ENCODE peak calls at places on chromosomes 3 and 15, in nine cellular contexts. Y is fibroblast of lung, N is thoracic aorta, B is Peyer's patch, L is HCT116, F is lower lobe of right lung, T is GM23338, H is cardiac muscle cell, X is tibial nerve. W is an unnamed sample.

GRCh38 chr15:74222705-74223104 is 13.4 kb upstream of the CCDC33 start:
- DNase-seq in Y (no peak), N (no peak), B (no peak), L (no peak), F (no peak), T (peak; percentile 51), H (no peak), X (no peak), W (no peak)

GRCh38 chr15:70528270-70528706 is 235.1 kb downstream of the UACA start:
- DNase-seq in Y (peak; percentile 85), N (no peak), B (peak; percentile 77), L (peak; percentile 40), F (no peak), T (no peak), H (peak; percentile 79), X (no peak), W (no peak)

GRCh38 chr3:171748341-171748918 is 61.9 kb downstream of the PLD1 start:
- DNase-seq in Y (peak; percentile 70), N (no peak), B (no peak), L (no peak), F (no peak), T (peak; percentile 30), H (peak; percentile 89), X (no peak), W (no peak)

GRCh38 chr3:130093741-130094391 is 12.2 kb downstream of the ALG1L2 start:
- DNase-seq in Y (no peak), N (no peak), B (peak; percentile 61), L (no peak), F (peak; percentile 51), T (peak; percentile 51), H (no peak), X (no peak), W (no peak)

GRCh38 chr3:3066378-3066777 is 43.8 kb downstream of the IL5RA start:
- DNase-seq in Y (no peak), N (no peak), B (no peak), L (no peak), F (no peak), T (no peak), H (no peak), X (no peak), W (no peak)

GRCh38 chr15:52620496-52620895 is 51.7 kb upstream of the ARPP19 start:
- DNase-seq in Y (no peak), N (no peak), B (no peak), L (no peak), F (no peak), T (no peak), H (no peak), X (no peak), W (no peak)

GRCh38 chr3:69248394-69248793 is 126.0 kb upstream of the LMOD3 start:
- DNase-seq in Y (no peak), N (no peak), B (no peak), L (no peak), F (no peak), T (no peak), H (no peak), X (no peak), W (no peak)

GRCh38 chr3:134682196-134682880 is 31.5 kb upstream of the KY start:
- DNase-seq in Y (peak; percentile 42), N (no peak), B (no peak), L (no peak), F (no peak), T (no peak), H (no peak), X (no peak), W (no peak)

GRCh38 chr3:111610612-111611054 is 15.5 kb upstream of the ZBED2 start:
- DNase-seq in Y (peak; percentile 41), N (no peak), B (no peak), L (peak; percentile 62), F (no peak), T (no peak), H (no peak), X (no peak), W (no peak)

GRCh38 chr3:9123849-9124248 is 125.6 kb downstream of the SRGAP3 start:
- DNase-seq in Y (no peak), N (no peak), B (no peak), L (no peak), F (no peak), T (no peak), H (no peak), X (no peak), W (no peak)

GRCh38 chr3:101936419-101937331 is 87.4 kb downstream of the NFKBIZ start:
- DNase-seq in Y (peak; percentile 92), N (no peak), B (no peak), L (no peak), F (no peak), T (no peak), H (peak; percentile 89), X (no peak), W (no peak)

GRCh38 chr15:39880718-39881387 is 39.2 kb downstream of the GPR176 start:
- DNase-seq in Y (no peak), N (no peak), B (no peak), L (no peak), F (no peak), T (no peak), H (no peak), X (no peak), W (no peak)

GRCh38 chr3:74426571-74426970 is 187.9 kb downstream of the CNTN3 start:
- DNase-seq in Y (no peak), N (no peak), B (no peak), L (no peak), F (no peak), T (no peak), H (peak; percentile 43), X (no peak), W (no peak)

GRCh38 chr3:167736264-167736787 is 805 bp downstream of the SERPINI1 start:
- DNase-seq in Y (no peak), N (no peak), B (no peak), L (no peak), F (no peak), T (no peak), H (no peak), X (no peak), W (no peak)

GRCh38 chr15:86165263-86166204 is 85.9 kb downstream of the AGBL1 start:
- DNase-seq in Y (peak; percentile 83), N (no peak), B (no peak), L (no peak), F (no peak), T (no peak), H (no peak), X (no peak), W (no peak)

GRCh38 chr3:122406198-122406597 is 9.7 kb downstream of the WDR5B start:
- DNase-seq in Y (no peak), N (no peak), B (no peak), L (no peak), F (no peak), T (no peak), H (no peak), X (no peak), W (no peak)
- TF ChIP-seq CTCF in Y (no peak), N (no peak), B (no peak), L (no peak), F (no peak), T (no peak), H (no peak), X (no peak), W (no peak)

DNA sequence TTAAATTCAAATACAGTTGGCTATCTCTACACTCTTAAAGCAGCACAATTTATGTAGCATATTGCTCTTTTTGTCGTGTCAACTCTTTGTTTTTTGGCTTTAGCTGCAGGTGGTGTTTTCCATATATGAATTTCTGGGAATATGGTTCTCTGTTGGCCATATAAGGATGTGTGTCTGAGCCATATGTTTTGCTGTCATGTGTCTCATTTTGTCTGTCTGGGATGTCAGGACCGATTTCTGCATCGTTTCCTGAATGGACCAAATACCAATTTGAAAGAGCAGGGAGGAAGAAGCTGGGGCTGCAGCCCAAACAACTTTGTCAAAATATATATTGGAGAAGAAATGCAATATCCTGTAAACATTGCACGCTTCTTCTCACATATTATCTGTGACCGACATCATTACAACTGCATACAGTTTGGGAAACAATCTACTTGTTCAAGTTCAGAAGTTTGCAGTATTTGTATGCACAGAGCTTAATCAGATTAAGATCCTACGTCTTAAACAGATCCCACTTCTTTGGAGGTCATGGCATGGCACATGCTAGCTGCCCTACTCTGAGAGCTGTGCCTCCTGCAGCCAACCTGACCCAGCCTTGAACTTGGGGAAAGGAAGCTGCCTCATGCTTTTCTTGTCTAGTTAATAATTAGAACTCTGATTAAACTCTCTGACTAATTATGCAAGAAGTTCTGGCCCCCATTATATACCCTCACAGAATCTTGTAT is 4.0 kb upstream of the SATB1 start:
- DNase-seq in Y (no peak), N (no peak), B (no peak), L (no peak), F (no peak), T (no peak), H (no peak), X (no peak), W (no peak)
- H3K4me1 ChIP-seq in Y (peaks cover 2% of the 10 kb centered on the region), N (no peaks in the 10 kb centered on the region), B (peaks cover 4% of the 10 kb centered on the region), L (peaks cover 13% of the 10 kb centered on the region), F (peaks cover 9% of the 10 kb centered on the region), T (peaks cover 27% of the 10 kb centered on the region), H (no peaks in the 10 kb centered on the region), X (no peaks in the 10 kb centered on the region), W (no peaks in the 10 kb centered on the region)

DNA sequence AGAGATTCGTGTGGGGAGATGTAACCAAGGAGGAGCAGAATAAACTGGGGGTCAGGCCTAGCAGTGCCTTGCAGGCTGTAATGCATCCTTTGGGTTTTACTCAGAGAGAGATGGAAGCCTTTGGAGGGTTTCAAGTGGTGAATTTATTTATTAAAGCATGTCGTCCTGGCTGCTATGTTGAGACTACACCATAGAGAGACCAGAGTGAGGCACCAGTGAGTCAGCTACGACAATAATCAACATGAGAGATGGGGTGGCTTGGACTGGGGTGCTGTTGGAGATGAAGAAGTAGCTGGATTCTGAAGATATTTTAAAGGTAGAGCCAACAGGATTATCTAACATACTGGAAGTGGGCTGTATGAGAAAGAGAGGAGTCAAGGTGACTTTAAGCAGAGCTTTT is 335.3 kb upstream of the ARHGEF26 start:
- DNase-seq in Y (no peak), N (no peak), B (no peak), L (no peak), F (no peak), T (peak; percentile 48), H (no peak), X (no peak), W (no peak)
- TF ChIP-seq CTCF in Y (no peak), N (no peak), B (no peak), L (peak; percentile 21), F (no peak), T (peak; percentile 46), H (no peak), X (no peak), W (no peak)

GRCh38 chr3:86973440-86973839 is 17.5 kb downstream of the VGLL3 start:
- DNase-seq in Y (peak; percentile 91), N (no peak), B (no peak), L (no peak), F (no peak), T (no peak), H (peak; percentile 93), X (no peak), W (no peak)

GRCh38 chr3:86978111-86978528 is 12.8 kb downstream of the VGLL3 start:
- DNase-seq in Y (peak; percentile 55), N (no peak), B (no peak), L (no peak), F (no peak), T (no peak), H (peak; percentile 55), X (peak; percentile 37), W (no peak)

DNA sequence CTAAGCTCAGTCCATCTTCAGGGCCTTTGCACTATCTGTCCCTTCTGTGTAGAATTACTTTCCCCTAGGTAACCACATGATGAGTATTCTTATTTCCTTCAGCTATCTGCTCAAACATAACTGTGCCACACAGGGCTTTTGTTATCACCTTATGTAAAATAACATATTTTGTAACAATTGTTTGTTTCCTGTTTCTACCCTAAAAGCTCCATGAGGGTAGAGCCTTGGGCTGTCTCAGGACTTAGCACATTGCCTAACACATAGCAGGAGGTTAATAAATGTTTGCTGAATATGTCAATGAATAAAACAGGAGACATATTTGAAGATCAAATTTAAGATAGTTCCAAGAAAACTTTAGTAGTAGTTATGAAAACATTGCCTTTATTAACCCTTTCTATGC is 14.7 kb downstream of the VGLL3 start:
- DNase-seq in Y (no peak), N (no peak), B (no peak), L (no peak), F (no peak), T (no peak), H (no peak), X (no peak), W (no peak)
- H3K4me1 ChIP-seq in Y (peaks cover 10% of the 10 kb centered on the region), N (peaks cover 5% of the 10 kb centered on the region), B (no peaks in the 10 kb centered on the region), L (no peaks in the 10 kb centered on the region), F (no peaks in the 10 kb centered on the region), T (no peaks in the 10 kb centered on the region), H (no peaks in the 10 kb centered on the region), X (no peaks in the 10 kb centered on the region), W (no peaks in the 10 kb centered on the region)

W was measured in tibial artery.